ENCODE peak calls at places on chromosomes 3 and 15, in four cellular contexts. T is CD4-positive, alpha-beta T cell; E is fibroblast of mammary gland; W is GM06990. Y is an unnamed sample.

GRCh38 chr3:114727373-114727772 is 419.7 kb downstream of the ZBTB20 start:
- DNase-seq in T (no peak), E (no peak), W (no peak), Y (peak)

GRCh38 chr15:71659730-71660067 is 150.7 kb upstream of the NR2E3 start:
- DNase-seq in T (no peak), E (no peak), W (no peak), Y (no peak)

GRCh38 chr3:172129868-172130751 is 90.7 kb downstream of the FNDC3B start:
- DNase-seq in T (peak), E (peak), W (no peak), Y (no peak)

GRCh38 chr3:57164217-57164605 is 942 bp downstream of the IL17RD start:
- DNase-seq in T (no peak), E (peak), W (peak), Y (peak)

GRCh38 chr15:47505712-47506542 is 211.4 kb upstream of the SEMA6D start:
- DNase-seq in T (no peak), E (peak), W (no peak), Y (no peak)

GRCh38 chr3:31503456-31503855 is 29.3 kb upstream of the STT3B start:
- DNase-seq in T (no peak), E (no peak), W (no peak), Y (no peak)

GRCh38 chr15:96124436-96124835 is 206.1 kb upstream of the NR2F2 start:
- DNase-seq in T (no peak), E (no peak), W (no peak), Y (no peak)

GRCh38 chr15:77508541-77509505 is 88.1 kb downstream of the HMG20A start:
- DNase-seq in T (no peak), E (no peak), W (no peak), Y (peak)

GRCh38 chr3:16290007-16290826 is 25.2 kb downstream of the OXNAD1 start:
- DNase-seq in T (peak), E (peak), W (no peak), Y (peak)

GRCh38 chr3:159819676-159820075 is 169.0 kb upstream of the IL12A start:
- DNase-seq in T (no peak), E (no peak), W (no peak), Y (no peak)

DNA sequence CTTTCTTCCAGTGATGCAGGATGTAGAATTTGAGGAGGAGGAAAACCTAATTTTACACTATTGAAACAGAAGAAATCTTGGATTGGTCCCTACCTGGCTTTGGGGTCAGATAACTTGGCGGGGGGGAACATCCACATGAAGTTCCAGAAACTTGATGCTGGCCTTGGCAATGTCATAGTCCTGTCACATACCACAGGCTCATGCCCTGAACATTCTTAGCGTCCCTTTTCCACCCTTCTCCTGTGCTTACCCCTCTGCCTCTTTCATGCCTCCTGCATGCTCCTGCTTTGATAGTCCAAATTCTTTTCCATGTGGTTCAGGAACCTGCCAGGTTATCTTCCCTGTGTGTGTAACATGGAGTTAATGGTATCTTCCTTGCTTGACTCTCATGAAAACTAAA is 110.6 kb downstream of the UNC13C start:
- DNase-seq in T (no peak), E (no peak), W (no peak), Y (no peak)
- TF ChIP-seq CTCF in T (no peak), E (no peak), W (no peak), Y (no peak)

GRCh38 chr3:43649365-43649968 is 27.7 kb upstream of the ANO10 start:
- DNase-seq in T (no peak), E (no peak), W (no peak), Y (no peak)
- TF ChIP-seq CTCF in T (no peak), E (no peak), W (no peak), Y (no peak)

GRCh38 chr3:140585828-140586227 is 92.0 kb upstream of the TRIM42 start:
- DNase-seq in T (no peak), E (peak), W (no peak), Y (no peak)

GRCh38 chr3:140580746-140581145 is 97.1 kb upstream of the TRIM42 start:
- DNase-seq in T (no peak), E (peak), W (no peak), Y (no peak)

GRCh38 chr3:140588558-140588957 is 89.3 kb upstream of the TRIM42 start:
- DNase-seq in T (no peak), E (no peak), W (no peak), Y (no peak)

GRCh38 chr3:140584549-140584948 is 93.3 kb upstream of the TRIM42 start:
- DNase-seq in T (no peak), E (no peak), W (no peak), Y (no peak)

GRCh38 chr3:140586311-140586710 is 91.6 kb upstream of the TRIM42 start:
- DNase-seq in T (no peak), E (no peak), W (no peak), Y (no peak)
- TF ChIP-seq CTCF in T (no peak), E (no peak), W (no peak), Y (no peak)

DNA sequence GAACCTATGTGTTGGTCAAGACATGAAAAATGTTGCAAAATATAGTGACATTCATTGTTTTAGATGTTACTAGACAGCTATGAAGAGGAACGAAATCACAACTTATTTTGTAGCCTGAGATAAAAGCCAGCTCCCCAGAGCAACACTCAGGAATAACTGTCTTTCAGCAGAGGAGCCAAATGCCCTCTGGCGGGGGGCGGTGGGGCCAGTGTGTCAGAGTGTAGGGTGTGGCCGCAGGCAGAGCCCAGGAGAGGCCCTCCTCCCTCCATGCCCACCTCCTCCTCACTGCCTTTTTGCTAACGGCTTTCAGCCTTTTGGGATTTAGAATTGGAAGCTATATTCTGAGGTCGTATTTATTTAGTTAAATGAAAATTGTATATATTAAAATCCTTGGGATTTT is 16.9 kb downstream of the APOD start:
- DNase-seq in T (no peak), E (no peak), W (no peak), Y (no peak)
- TF ChIP-seq CTCF in T (no peak), E (no peak), W (no peak), Y (no peak)

GRCh38 chr15:50186752-50187151 is 4.8 kb downstream of the SLC27A2 start:
- DNase-seq in T (no peak), E (no peak), W (no peak), Y (no peak)
- TF ChIP-seq CTCF in T (no peak), E (no peak), W (no peak), Y (no peak)

DNA sequence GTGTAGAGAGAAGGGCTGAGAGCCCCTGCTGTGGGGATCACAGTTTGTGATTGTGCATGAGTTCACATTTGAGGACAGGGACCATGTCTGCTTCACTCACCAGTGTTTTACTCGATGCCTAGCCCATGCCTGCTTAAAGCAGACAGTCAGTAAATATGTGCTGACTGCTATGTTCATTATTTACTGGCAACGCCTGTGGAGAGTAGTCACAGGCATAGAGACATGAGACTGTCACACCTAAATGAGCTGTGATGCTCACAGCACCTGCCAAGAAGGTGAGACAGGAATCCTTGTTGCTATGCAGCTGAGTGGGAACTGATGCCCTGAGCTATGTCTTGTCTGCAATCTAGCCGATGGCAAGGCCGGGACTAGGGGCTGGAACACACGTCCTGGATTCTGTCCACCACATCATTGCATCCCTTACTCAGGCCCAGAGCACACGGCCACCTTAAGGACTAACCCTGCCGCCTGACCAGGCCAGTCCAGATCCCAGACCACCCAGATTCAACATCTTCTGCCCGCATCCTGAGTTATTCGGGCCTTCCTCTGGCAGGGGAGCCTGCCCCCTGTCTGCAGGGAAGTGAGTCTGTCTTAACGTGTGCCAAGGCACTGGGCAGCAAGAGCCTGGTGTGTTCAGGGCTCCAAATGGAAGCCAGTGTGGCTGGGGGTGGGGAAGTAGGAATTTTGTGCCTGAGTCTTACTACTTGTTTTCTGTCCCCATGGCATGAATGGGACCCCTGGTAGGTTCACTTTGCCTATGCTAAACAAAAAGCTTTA is 44.8 kb downstream of the FGD5 start:
- DNase-seq in T (no peak), E (no peak), W (no peak), Y (no peak)
- TF ChIP-seq CTCF in T (no peak), E (peak), W (peak), Y (no peak)

GRCh38 chr15:48810414-48811324 is at the start of gene CEP152:
- DNase-seq in T (peak), E (peak), W (peak), Y (peak)

GRCh38 chr15:48806151-48806550 is 4.7 kb downstream of the CEP152 start:
- DNase-seq in T (no peak), E (peak), W (no peak), Y (no peak)

DNA sequence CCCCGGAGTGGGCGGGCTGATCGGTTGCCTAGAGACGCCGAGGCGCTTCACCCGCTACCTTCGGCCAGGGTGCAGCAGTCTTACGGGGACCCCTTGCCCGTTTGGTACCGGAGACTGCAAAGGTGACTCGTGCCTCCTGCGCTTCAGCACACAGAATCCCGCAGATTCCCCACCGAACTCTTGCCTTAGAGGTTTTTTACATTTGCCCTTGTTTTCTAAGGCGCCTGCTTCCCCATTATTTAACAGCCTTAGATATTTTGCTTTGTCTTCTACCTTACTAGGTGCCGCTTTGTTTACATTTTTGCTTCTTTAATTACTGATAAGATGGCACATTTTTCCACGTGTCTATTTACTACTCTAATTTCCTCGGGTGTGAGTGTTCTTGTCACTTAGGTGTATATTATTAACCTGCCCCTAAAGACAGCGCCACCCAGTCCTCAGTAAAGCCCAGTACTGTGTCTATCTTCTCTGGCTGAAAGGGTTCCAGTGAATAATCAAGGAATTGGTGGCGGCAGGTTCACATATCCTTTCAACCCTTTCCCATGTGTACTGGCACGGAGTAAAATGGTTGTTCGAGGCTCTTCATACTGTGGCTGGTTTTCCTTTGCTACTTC is 563 bp upstream of the CEP152 start:
- DNase-seq in T (no peak), E (no peak), W (no peak), Y (no peak)
- TF ChIP-seq CTCF in T (no peak), E (no peak), W (peak), Y (no peak)

DNA sequence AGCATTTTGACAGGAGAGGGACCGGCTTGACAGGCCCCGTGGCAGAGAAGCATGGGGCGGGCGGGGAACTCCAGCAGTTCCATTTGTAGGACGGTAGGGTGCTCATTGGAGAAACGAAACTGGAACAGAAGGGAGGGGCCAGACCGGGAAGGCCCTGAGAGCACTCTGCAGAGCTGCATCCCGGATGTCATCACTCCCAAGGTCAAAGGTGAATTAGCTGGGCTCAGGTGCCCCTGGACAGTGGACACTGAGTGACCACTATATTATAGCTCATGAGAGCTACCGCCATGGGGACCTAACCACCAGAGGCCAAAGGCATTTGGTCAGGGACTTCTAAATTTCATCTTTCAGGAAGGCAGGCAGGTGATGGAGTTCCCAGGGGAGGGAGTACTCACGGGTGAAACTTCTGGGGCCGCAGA is 7.3 kb downstream of the CSRNP1 start:
- DNase-seq in T (no peak), E (peak), W (peak), Y (peak)
- TF ChIP-seq CTCF in T (no peak), E (no peak), W (no peak), Y (no peak)

Y was measured in GM13976.